ENCODE peak calls at places on chromosomes 3 and 15, in six cellular contexts. Y is lower leg skin, J is amniotic stem cell, M is astrocyte of the spinal cord, A is endothelial cell, Z is activated gamma-delta T cell treated with Interleukin-2 at 50 U/mL for 16 hours. W is an unnamed sample.

GRCh38 chr3:170054204-170054603 is 16.4 kb downstream of the GPR160 start:
- DNase-seq in A (no peak), M (no peak), Y (no peak), Z (no peak), J (no peak), W (no peak)

GRCh38 chr3:17901893-17902292 is 159.5 kb upstream of the TBC1D5 start:
- DNase-seq in M (no peak), Z (no peak), A (no peak), Y (no peak), J (no peak), W (no peak)

GRCh38 chr3:194396897-194397756 is 1.9 kb downstream of the GP5 start:
- DNase-seq in M (peak; percentile 31), J (no peak), A (no peak), Y (no peak), Z (peak; percentile 13), W (no peak)

GRCh38 chr3:135907422-135908165 is 57.9 kb upstream of the PPP2R3A start:
- DNase-seq in Z (no peak), Y (no peak), M (no peak), A (no peak), J (no peak), W (no peak)

GRCh38 chr15:31930967-31931366 is 99.3 kb upstream of the CHRNA7 start:
- DNase-seq in Y (no peak), M (no peak), A (no peak), J (no peak), Z (no peak), W (no peak)

GRCh38 chr15:74133703-74134386 is 3.5 kb downstream of the ISLR2 start:
- DNase-seq in A (no peak), Y (no peak), M (no peak), Z (no peak), J (no peak), W (no peak)

GRCh38 chr3:34865350-34865749 is 774.0 kb upstream of the ARPP21 start:
- DNase-seq in J (no peak), M (no peak), Y (no peak), Z (no peak), A (no peak), W (no peak)

GRCh38 chr3:110815008-110815583 is 256.5 kb upstream of the NECTIN3 start:
- DNase-seq in A (no peak), Y (no peak), J (peak; percentile 32), M (no peak), Z (no peak), W (no peak)

GRCh38 chr3:136296960-136297359 is 46.8 kb downstream of the PCCB start:
- DNase-seq in J (no peak), M (no peak), Z (no peak), Y (no peak), A (no peak), W (no peak)

GRCh38 chr15:48975713-48976419 is 12.1 kb upstream of the SHC4 start:
- DNase-seq in Z (peak; percentile 64), M (peak; percentile 77), Y (peak; percentile 94), J (peak; percentile 46), A (peak; percentile 95), W (peak; percentile 57)

GRCh38 chr3:194352631-194353290 is 1.6 kb upstream of the CPN2 start:
- DNase-seq in A (no peak), M (no peak), Z (no peak), Y (no peak), J (no peak), W (no peak)

GRCh38 chr3:146160233-146160963 is 586 bp downstream of the PLOD2 start:
- DNase-seq in J (peak; percentile 59), Z (no peak), A (peak; percentile 60), Y (peak; percentile 90), M (peak; percentile 89), W (no peak)

GRCh38 chr15:90239371-90239770 is 5.4 kb downstream of the GDPGP1 start:
- DNase-seq in M (no peak), A (no peak), Z (no peak), Y (no peak), J (no peak), W (no peak)

GRCh38 chr3:66485291-66485968 is 15.4 kb downstream of the LRIG1 start:
- DNase-seq in J (no peak), Z (no peak), A (no peak), Y (no peak), M (peak; percentile 75), W (peak; percentile 24)

GRCh38 chr3:57544181-57545125 is at the start of gene DNAH12:
- DNase-seq in Z (no peak), M (peak; percentile 56), J (no peak), A (peak; percentile 89), Y (peak; percentile 80), W (no peak)

GRCh38 chr15:59069430-59069829 is 35.5 kb upstream of the CCNB2 start:
- DNase-seq in Z (no peak), M (no peak), J (no peak), Y (no peak), A (no peak), W (no peak)

GRCh38 chr3:94862703-94863102 is 799.8 kb downstream of the NSUN3 start:
- DNase-seq in M (peak; percentile 9), A (peak; percentile 17), Z (no peak), J (no peak), Y (no peak), W (no peak)

W was measured in NK-92 treated with Interleukin-12 subunit alpha and Interleukin-12 subunit beta, amount 100 ng/mL, for 24 hours.